ENCODE peak calls at places on chromosome 10, in ten cellular contexts. One of them, this sample, is unnamed.

GRCh38 chr10:78384021-78384420 is 350.4 kb downstream of the RPS24 start:
- DNase-seq in RWPE1: no peak
- DNase-seq in stimulated activated CD4-positive, alpha-beta T cell treated with anti-CD3 and anti-CD28 coated beads, Interleukin-12 subunit alpha, Interleukin-12 subunit beta, amount 100 ng/mL, for 4 hours: no peak
- DNase-seq in HEK293T: no peak
- DNase-seq in stromal cell of bone marrow: no peak
- DNase-seq in left ventricle myocardium inferior: no peak
- DNase-seq in hepatocyte: no peak
- DNase-seq in Panc1: no peak
- DNase-seq in NCI-H460: no peak
- DNase-seq in LoVo: no peak
- DNase-seq in this sample: no peak

GRCh38 chr10:26946103-26946907 is 85.5 kb upstream of the ABI1 start:
- DNase-seq in RWPE1: peak
- DNase-seq in stimulated activated CD4-positive, alpha-beta T cell treated with anti-CD3 and anti-CD28 coated beads, Interleukin-12 subunit alpha, Interleukin-12 subunit beta, amount 100 ng/mL, for 4 hours: no peak
- DNase-seq in HEK293T: no peak
- DNase-seq in stromal cell of bone marrow: no peak
- DNase-seq in left ventricle myocardium inferior: no peak
- DNase-seq in hepatocyte: no peak
- DNase-seq in Panc1: no peak
- DNase-seq in NCI-H460: no peak
- DNase-seq in LoVo: no peak
- DNase-seq in this sample: peak

GRCh38 chr10:70130878-70131559 is 1.6 kb downstream of the AIFM2 start:
- DNase-seq in RWPE1: no peak
- DNase-seq in stimulated activated CD4-positive, alpha-beta T cell treated with anti-CD3 and anti-CD28 coated beads, Interleukin-12 subunit alpha, Interleukin-12 subunit beta, amount 100 ng/mL, for 4 hours: no peak
- DNase-seq in HEK293T: no peak
- DNase-seq in stromal cell of bone marrow: peak
- DNase-seq in left ventricle myocardium inferior: no peak
- DNase-seq in hepatocyte: no peak
- DNase-seq in Panc1: no peak
- DNase-seq in NCI-H460: peak
- DNase-seq in LoVo: peak
- DNase-seq in this sample: no peak

GRCh38 chr10:109866168-109866994 is 56.9 kb downstream of the XPNPEP1 start:
- DNase-seq in RWPE1: no peak
- DNase-seq in stimulated activated CD4-positive, alpha-beta T cell treated with anti-CD3 and anti-CD28 coated beads, Interleukin-12 subunit alpha, Interleukin-12 subunit beta, amount 100 ng/mL, for 4 hours: no peak
- DNase-seq in HEK293T: peak
- DNase-seq in stromal cell of bone marrow: no peak
- DNase-seq in left ventricle myocardium inferior: peak
- DNase-seq in hepatocyte: peak
- DNase-seq in Panc1: no peak
- DNase-seq in NCI-H460: no peak
- DNase-seq in LoVo: no peak
- DNase-seq in this sample: no peak

GRCh38 chr10:30432631-30433285 is 1.2 kb upstream of the MAP3K8 start:
- DNase-seq in RWPE1: no peak
- DNase-seq in stimulated activated CD4-positive, alpha-beta T cell treated with anti-CD3 and anti-CD28 coated beads, Interleukin-12 subunit alpha, Interleukin-12 subunit beta, amount 100 ng/mL, for 4 hours: no peak
- DNase-seq in HEK293T: no peak
- DNase-seq in stromal cell of bone marrow: no peak
- DNase-seq in left ventricle myocardium inferior: peak
- DNase-seq in hepatocyte: no peak
- DNase-seq in Panc1: no peak
- DNase-seq in NCI-H460: no peak
- DNase-seq in LoVo: peak
- DNase-seq in this sample: peak

GRCh38 chr10:70197235-70197952 is 27.1 kb upstream of the SAR1A start:
- DNase-seq in RWPE1: no peak
- DNase-seq in stimulated activated CD4-positive, alpha-beta T cell treated with anti-CD3 and anti-CD28 coated beads, Interleukin-12 subunit alpha, Interleukin-12 subunit beta, amount 100 ng/mL, for 4 hours: no peak
- DNase-seq in HEK293T: no peak
- DNase-seq in stromal cell of bone marrow: no peak
- DNase-seq in left ventricle myocardium inferior: no peak
- DNase-seq in hepatocyte: no peak
- DNase-seq in Panc1: no peak
- DNase-seq in NCI-H460: no peak
- DNase-seq in LoVo: no peak
- DNase-seq in this sample: no peak

GRCh38 chr10:48252354-48252650 is 22.2 kb downstream of the FRMPD2 start:
- DNase-seq in RWPE1: no peak
- DNase-seq in stimulated activated CD4-positive, alpha-beta T cell treated with anti-CD3 and anti-CD28 coated beads, Interleukin-12 subunit alpha, Interleukin-12 subunit beta, amount 100 ng/mL, for 4 hours: no peak
- DNase-seq in HEK293T: no peak
- DNase-seq in stromal cell of bone marrow: no peak
- DNase-seq in left ventricle myocardium inferior: no peak
- DNase-seq in hepatocyte: no peak
- DNase-seq in Panc1: no peak
- DNase-seq in NCI-H460: no peak
- DNase-seq in LoVo: no peak
- DNase-seq in this sample: no peak

GRCh38 chr10:19003341-19003740 is 45.3 kb upstream of the MALRD1 start:
- DNase-seq in RWPE1: no peak
- DNase-seq in stimulated activated CD4-positive, alpha-beta T cell treated with anti-CD3 and anti-CD28 coated beads, Interleukin-12 subunit alpha, Interleukin-12 subunit beta, amount 100 ng/mL, for 4 hours: no peak
- DNase-seq in HEK293T: no peak
- DNase-seq in stromal cell of bone marrow: no peak
- DNase-seq in left ventricle myocardium inferior: no peak
- DNase-seq in hepatocyte: no peak
- DNase-seq in Panc1: no peak
- DNase-seq in NCI-H460: no peak
- DNase-seq in LoVo: no peak
- DNase-seq in this sample: no peak

GRCh38 chr10:87635498-87636312 is 24.0 kb upstream of the PAPSS2 start:
- DNase-seq in RWPE1: peak
- DNase-seq in stimulated activated CD4-positive, alpha-beta T cell treated with anti-CD3 and anti-CD28 coated beads, Interleukin-12 subunit alpha, Interleukin-12 subunit beta, amount 100 ng/mL, for 4 hours: no peak
- DNase-seq in HEK293T: no peak
- DNase-seq in stromal cell of bone marrow: peak
- DNase-seq in left ventricle myocardium inferior: no peak
- DNase-seq in hepatocyte: peak
- DNase-seq in Panc1: no peak
- DNase-seq in NCI-H460: peak
- DNase-seq in LoVo: peak
- DNase-seq in this sample: no peak

GRCh38 chr10:126911301-126911700 is 6.1 kb downstream of the DOCK1 start:
- DNase-seq in RWPE1: no peak
- DNase-seq in stimulated activated CD4-positive, alpha-beta T cell treated with anti-CD3 and anti-CD28 coated beads, Interleukin-12 subunit alpha, Interleukin-12 subunit beta, amount 100 ng/mL, for 4 hours: no peak
- DNase-seq in HEK293T: no peak
- DNase-seq in stromal cell of bone marrow: no peak
- DNase-seq in left ventricle myocardium inferior: no peak
- DNase-seq in hepatocyte: no peak
- DNase-seq in Panc1: no peak
- DNase-seq in NCI-H460: no peak
- DNase-seq in LoVo: no peak
- DNase-seq in this sample: no peak

GRCh38 chr10:80449545-80449944 is 4.6 kb upstream of the TSPAN14 start:
- DNase-seq in RWPE1: no peak
- DNase-seq in stimulated activated CD4-positive, alpha-beta T cell treated with anti-CD3 and anti-CD28 coated beads, Interleukin-12 subunit alpha, Interleukin-12 subunit beta, amount 100 ng/mL, for 4 hours: no peak
- DNase-seq in HEK293T: no peak
- DNase-seq in stromal cell of bone marrow: no peak
- DNase-seq in left ventricle myocardium inferior: no peak
- DNase-seq in hepatocyte: peak
- DNase-seq in Panc1: no peak
- DNase-seq in NCI-H460: no peak
- DNase-seq in LoVo: no peak
- DNase-seq in this sample: no peak

GRCh38 chr10:100697070-100697469 is 48.3 kb upstream of the PAX2 start:
- DNase-seq in RWPE1: peak
- DNase-seq in stimulated activated CD4-positive, alpha-beta T cell treated with anti-CD3 and anti-CD28 coated beads, Interleukin-12 subunit alpha, Interleukin-12 subunit beta, amount 100 ng/mL, for 4 hours: no peak
- DNase-seq in HEK293T: no peak
- DNase-seq in stromal cell of bone marrow: peak
- DNase-seq in left ventricle myocardium inferior: no peak
- DNase-seq in hepatocyte: peak
- DNase-seq in Panc1: peak
- DNase-seq in NCI-H460: peak
- DNase-seq in LoVo: peak
- DNase-seq in this sample: peak

GRCh38 chr10:47175181-47176080 is 124.6 kb upstream of the GDF10 start:
- DNase-seq in RWPE1: no peak
- DNase-seq in stimulated activated CD4-positive, alpha-beta T cell treated with anti-CD3 and anti-CD28 coated beads, Interleukin-12 subunit alpha, Interleukin-12 subunit beta, amount 100 ng/mL, for 4 hours: no peak
- DNase-seq in HEK293T: no peak
- DNase-seq in stromal cell of bone marrow: no peak
- DNase-seq in left ventricle myocardium inferior: no peak
- DNase-seq in hepatocyte: no peak
- DNase-seq in Panc1: no peak
- DNase-seq in NCI-H460: no peak
- DNase-seq in LoVo: no peak
- DNase-seq in this sample: no peak

GRCh38 chr10:29239569-29240472 is 49.0 kb upstream of the LYZL1 start:
- DNase-seq in RWPE1: peak
- DNase-seq in stimulated activated CD4-positive, alpha-beta T cell treated with anti-CD3 and anti-CD28 coated beads, Interleukin-12 subunit alpha, Interleukin-12 subunit beta, amount 100 ng/mL, for 4 hours: no peak
- DNase-seq in HEK293T: peak
- DNase-seq in stromal cell of bone marrow: no peak
- DNase-seq in left ventricle myocardium inferior: no peak
- DNase-seq in hepatocyte: peak
- DNase-seq in Panc1: peak
- DNase-seq in NCI-H460: peak
- DNase-seq in LoVo: peak
- DNase-seq in this sample: peak

GRCh38 chr10:76086571-76087260 is 655.3 kb downstream of the LRMDA start:
- DNase-seq in RWPE1: peak
- DNase-seq in stimulated activated CD4-positive, alpha-beta T cell treated with anti-CD3 and anti-CD28 coated beads, Interleukin-12 subunit alpha, Interleukin-12 subunit beta, amount 100 ng/mL, for 4 hours: no peak
- DNase-seq in HEK293T: peak
- DNase-seq in stromal cell of bone marrow: peak
- DNase-seq in left ventricle myocardium inferior: no peak
- DNase-seq in hepatocyte: peak
- DNase-seq in Panc1: no peak
- DNase-seq in NCI-H460: no peak
- DNase-seq in LoVo: no peak
- DNase-seq in this sample: peak

This sample was measured in testis.